ENCODE peak calls at places on chromosomes 4 and X, in five cellular contexts. A, E, L, B and H are unnamed samples.

GRCh38 chr4:79209822-79210635 is 115.8 kb downstream of the NAA11 start:
- DNase-seq in A (no peak), L (no peak), E (no peak), B (no peak), H (no peak)

GRCh38 chr4:182206266-182206665 is 36.9 kb upstream of the TENM3 start:
- DNase-seq in B (peak; percentile 34), E (no peak), A (no peak), L (no peak), H (no peak)

GRCh38 chr4:43048570-43048969 is 156.1 kb downstream of the GRXCR1 start:
- DNase-seq in B (no peak), L (no peak), A (no peak), E (no peak), H (no peak)

GRCh38 chrX:80223922-80224579 is 196.2 kb upstream of the TENT5D start:
- DNase-seq in A (no peak), B (peak; percentile 12), L (no peak), E (no peak), H (no peak)

GRCh38 chr4:48046059-48046458 is 29.5 kb downstream of the NIPAL1 start:
- DNase-seq in E (no peak), L (no peak), A (no peak), B (no peak), H (no peak)

GRCh38 chrX:28205905-28206304 is 224.7 kb upstream of the DCAF8L1 start:
- DNase-seq in E (no peak), L (no peak), A (no peak), B (no peak), H (no peak)

GRCh38 chr4:45172636-45173035 is 446.3 kb upstream of the GNPDA2 start:
- DNase-seq in L (no peak), B (peak; percentile 33), A (no peak), E (no peak), H (no peak)

GRCh38 chr4:9976781-9977180 is 44.5 kb downstream of the SLC2A9 start:
- DNase-seq in A (no peak), L (no peak), E (no peak), B (no peak), H (no peak)

GRCh38 chr4:118221193-118221800 is 131.5 kb downstream of the PRSS12 start:
- DNase-seq in E (no peak), L (no peak), B (no peak), A (no peak), H (no peak)

GRCh38 chrX:46573896-46574336 is 351 bp downstream of the CHST7 start:
- DNase-seq in E (peak; percentile 74), B (peak; percentile 72), A (peak; percentile 65), L (no peak), H (no peak)

GRCh38 chrX:25968920-25969319 is 169.2 kb upstream of the MAGEB18 start:
- DNase-seq in A (peak; percentile 7), L (no peak), E (no peak), B (peak; percentile 55), H (no peak)

GRCh38 chr4:76024007-76024406 is 710 bp upstream of the CXCL10 start:
- DNase-seq in E (no peak), B (no peak), A (no peak), L (no peak), H (no peak)

GRCh38 chr4:42398448-42399355 is 1.4 kb downstream of the SHISA3 start:
- DNase-seq in A (no peak), B (peak; percentile 84), L (no peak), E (no peak), H (no peak)

GRCh38 chrX:147953976-147954375 is 27.2 kb upstream of the FMR1NB start:
- DNase-seq in E (peak; percentile 39), B (no peak), L (no peak), A (no peak), H (no peak)

GRCh38 chrX:29308726-29309125 is 721.5 kb downstream of the IL1RAPL1 start:
- DNase-seq in E (no peak), L (no peak), A (no peak), B (no peak), H (no peak)

GRCh38 chr4:186723207-186724047 is at the start of gene FAT1:
- DNase-seq in E (peak; percentile 85), A (peak; percentile 88), B (peak; percentile 91), L (no peak), H (no peak)

GRCh38 chrX:121150217-121150616 is 102.8 kb downstream of the GLUD2 start:
- DNase-seq in E (no peak), A (no peak), L (no peak), B (peak; percentile 50), H (no peak)

GRCh38 chr4:10655968-10656367 is 28.6 kb downstream of the CLNK start:
- DNase-seq in B (no peak), E (no peak), A (peak; percentile 74), L (no peak), H (no peak)

GRCh38 chr4:173489514-173489913 is 40.5 kb downstream of the HAND2 start:
- DNase-seq in L (no peak), A (peak; percentile 41), E (no peak), B (no peak), H (peak; percentile 86)

GRCh38 chrX:9988762-9989161 is 21.6 kb downstream of the CLDN34 start:
- DNase-seq in B (no peak), L (no peak), E (no peak), A (peak; percentile 45), H (no peak)

GRCh38 chr4:82031386-82031785 is 342.4 kb downstream of the HNRNPD start:
- DNase-seq in E (no peak), B (no peak), L (no peak), A (no peak), H (no peak)

GRCh38 chrX:71671043-71671829 is 3.9 kb downstream of the LOC101059915 start:
- DNase-seq in L (no peak), A (no peak), B (no peak), E (no peak), H (no peak)

GRCh38 chr4:159105063-159105414 is 2.2 kb downstream of the RAPGEF2 start:
- DNase-seq in B (peak; percentile 3), E (no peak), A (peak; percentile 54), L (no peak), H (no peak)

GRCh38 chr4:156971623-156972369 is at the start of gene PDGFC:
- DNase-seq in B (peak; percentile 92), E (peak; percentile 88), A (peak; percentile 77), L (no peak), H (no peak)

GRCh38 chrX:2264179-2265030 is 236.4 kb downstream of the DHRSX start:
- DNase-seq in L (no peak), E (no peak), B (no peak), A (no peak), H (no peak)
- H3K4me3 ChIP-seq in L (no peak overlapping the region), E (no peak overlapping the region), B (no peak overlapping the region), A (no peak overlapping the region), H (no peak overlapping the region)

DNA sequence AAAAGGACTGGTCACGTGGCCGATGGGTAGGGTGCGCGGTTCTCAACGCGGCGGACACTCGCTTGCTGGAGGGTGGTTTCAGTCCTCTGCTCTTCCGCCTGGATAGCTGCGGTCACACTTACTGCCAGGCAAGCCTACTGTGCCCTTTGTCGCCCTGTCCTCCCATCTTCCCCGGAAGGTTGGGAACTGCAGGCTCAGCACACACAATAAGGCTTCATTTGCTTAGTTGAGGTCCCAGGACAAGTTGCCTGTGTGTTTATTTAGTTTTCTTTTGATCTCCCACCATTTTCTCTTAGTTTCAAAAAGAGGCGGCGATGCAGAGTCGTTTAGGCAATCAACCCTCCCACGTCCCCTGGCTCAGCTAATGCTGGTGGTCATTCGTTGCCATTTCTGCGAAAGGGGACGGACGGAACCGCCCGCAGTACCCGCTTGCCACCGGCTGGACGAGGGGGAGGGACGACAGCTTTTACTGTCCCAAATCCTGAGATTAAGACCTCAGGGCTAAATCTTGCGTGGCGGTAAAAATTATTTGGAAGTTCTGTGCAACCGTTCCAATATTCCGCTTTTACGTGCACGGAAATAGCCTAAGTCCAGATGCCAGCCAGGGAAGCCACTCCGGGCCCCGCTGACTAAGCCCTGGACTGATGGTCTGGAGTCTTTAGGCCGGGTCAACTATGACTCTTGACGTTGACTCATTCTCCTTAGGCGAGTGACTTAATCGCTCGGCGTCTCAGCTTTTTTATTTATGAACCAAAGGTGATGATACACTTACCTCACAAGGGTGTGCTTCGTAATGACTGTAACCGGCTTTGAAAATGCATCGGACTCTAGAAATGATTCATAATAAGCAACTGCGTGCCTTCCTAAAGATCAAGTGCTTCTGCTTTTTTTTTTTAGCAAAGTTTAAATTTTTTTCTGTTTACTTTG is 671 bp upstream of the EIF4E start:
- DNase-seq in E (peak; percentile 53), A (peak; percentile 92), L (peak; percentile 94), B (no peak), H (peak; percentile 85)
- TF ChIP-seq CTCF in E (peak; percentile 33), A (peak; percentile 1), L (no peak), B (no peak), H (no peak)

DNA sequence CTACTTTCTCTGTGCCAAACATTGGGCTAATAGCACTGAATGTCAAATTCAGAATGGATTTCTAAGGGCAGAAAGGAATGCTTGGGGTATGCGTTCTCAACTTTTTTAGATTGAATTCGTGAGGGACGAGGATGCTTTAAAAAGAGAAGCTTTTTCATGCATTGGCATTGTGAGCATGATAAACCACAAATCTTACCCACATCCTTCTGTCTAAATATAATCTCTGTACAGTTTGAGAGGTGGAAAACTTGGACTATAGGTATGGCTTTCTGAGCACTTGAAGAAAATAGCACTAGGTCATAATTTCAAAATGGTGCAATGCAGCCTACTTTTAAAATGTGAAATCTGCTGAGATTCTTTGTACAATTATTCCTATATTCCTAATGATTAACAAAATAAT is 71.4 kb upstream of the HHIP start:
- DNase-seq in L (no peak), A (no peak), E (no peak), B (no peak), H (no peak)
- H3K4me3 ChIP-seq in L (no peak overlapping the region), A (no peak overlapping the region), E (no peak overlapping the region), B (no peak overlapping the region), H (no peak overlapping the region)

GRCh38 chr4:14566518-14566917 is 435.8 kb upstream of the CPEB2 start:
- DNase-seq in B (no peak), A (peak; percentile 81), E (no peak), L (no peak), H (no peak)
- TF ChIP-seq CTCF in B (no peak), A (peak; percentile 13), E (no peak), L (no peak), H (no peak)

DNA sequence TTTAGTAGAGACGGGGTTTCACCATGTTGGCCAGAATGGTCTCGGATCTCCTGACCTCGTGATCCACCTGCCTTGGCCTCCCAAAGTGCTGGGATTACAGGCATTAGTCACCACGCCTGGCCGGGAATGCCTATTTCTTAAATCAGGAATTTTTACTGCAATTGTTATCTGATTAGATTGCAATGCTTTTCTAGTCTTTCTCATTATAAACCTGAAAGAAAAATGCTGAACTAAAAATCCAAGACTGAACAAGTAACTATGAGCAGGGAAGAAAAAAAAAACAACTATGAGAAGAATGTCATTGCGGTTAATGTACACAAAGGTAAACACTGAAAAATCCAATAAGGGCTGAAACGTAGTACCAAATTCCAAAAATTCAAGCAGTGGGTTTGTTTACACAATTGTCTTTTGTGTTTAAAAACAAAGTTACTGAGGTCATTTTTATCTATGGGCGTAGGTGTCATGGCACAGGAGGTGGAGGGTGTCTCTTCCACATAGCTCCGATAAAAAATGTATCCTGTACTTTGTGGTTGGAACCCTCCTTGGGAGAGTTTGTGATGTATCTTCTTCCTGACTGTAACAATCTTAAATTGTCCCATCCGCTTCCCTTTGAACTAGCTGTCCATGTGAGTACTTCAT is 11.0 kb upstream of the TMEM156 start:
- DNase-seq in A (peak; percentile 75), E (no peak), B (no peak), L (no peak), H (no peak)
- H3K4me3 ChIP-seq in A (peak overlapping the region; percentile 22), E (no peak overlapping the region), B (peak overlapping the region; percentile 82), L (no peak overlapping the region), H (no peak overlapping the region)

GRCh38 chr4:67288964-67289363 is 256.3 kb downstream of the CENPC start:
- DNase-seq in E (no peak), L (no peak), B (peak; percentile 52), A (peak; percentile 2), H (no peak)
- TF ChIP-seq CTCF in E (no peak), L (peak; percentile 39), B (peak; percentile 71), A (peak; percentile 17), H (no peak)

GRCh38 chrX:88024022-88024421 is 506.4 kb downstream of the KLHL4 start:
- DNase-seq in B (no peak), E (no peak), L (no peak), A (no peak), H (no peak)
- H3K4me3 ChIP-seq in B (no peak overlapping the region), E (no peak overlapping the region), L (no peak overlapping the region), A (no peak overlapping the region), H (no peak overlapping the region)